ENCODE peak calls at places on chromosomes 11 and 22, in seven cellular contexts. B is CD8-positive, alpha-beta T cell; D is right atrium auricular region; W is transverse colon; H is SK-N-SH; F is psoas muscle; A is Peyer's patch. S is an unnamed sample. For H3K4me1, the result is how much of the 10 kb centered on the place peaks cover.

GRCh38 chr22:37563153-37564081 is 3.1 kb downstream of the CDC42EP1 start:
- DNase-seq in B (no peak), D (peak), W (peak), H (no peak), F (peak), A (peak), S (peak)

GRCh38 chr11:69049490-69049867 is 747 bp downstream of the TPCN2 start:
- DNase-seq in B (no peak), D (no peak), W (no peak), H (peak), F (no peak), A (no peak), S (no peak)

GRCh38 chr11:103936059-103936458 is 100.4 kb upstream of the DDI1 start:
- DNase-seq in B (no peak), D (no peak), W (no peak), H (no peak), F (no peak), A (no peak), S (no peak)

GRCh38 chr22:37253164-37253660 is 9.1 kb upstream of the RAC2 start:
- DNase-seq in B (no peak), D (no peak), W (no peak), H (no peak), F (no peak), A (peak), S (no peak)

GRCh38 chr11:120324932-120325810 is at the start of gene TLCD5:
- DNase-seq in B (peak), D (no peak), W (peak), H (peak), F (peak), A (peak), S (no peak)

GRCh38 chr22:22248878-22249277 is 4.3 kb downstream of the VPREB1 start:
- DNase-seq in B (no peak), D (no peak), W (no peak), H (no peak), F (no peak), A (peak), S (no peak)

GRCh38 chr11:116852261-116853125 is 15.1 kb upstream of the APOA1 start:
- DNase-seq in B (no peak), D (no peak), W (peak), H (no peak), F (no peak), A (no peak), S (no peak)

GRCh38 chr22:39244496-39245129 is at the start of gene PDGFB:
- DNase-seq in B (no peak), D (no peak), W (peak), H (no peak), F (no peak), A (no peak), S (no peak)

GRCh38 chr22:30873086-30873650 is 95.4 kb downstream of the MORC2 start:
- DNase-seq in B (no peak), D (no peak), W (peak), H (peak), F (no peak), A (peak), S (peak)

GRCh38 chr11:65488273-65489058 is 10.4 kb upstream of the MALAT1 start:
- DNase-seq in B (no peak), D (no peak), W (peak), H (no peak), F (peak), A (peak), S (peak)
- H3K4me1 ChIP-seq in B (under half), D (half or more), W (half or more), H (half or more), F (half or more), A (half or more), S (half or more)

DNA sequence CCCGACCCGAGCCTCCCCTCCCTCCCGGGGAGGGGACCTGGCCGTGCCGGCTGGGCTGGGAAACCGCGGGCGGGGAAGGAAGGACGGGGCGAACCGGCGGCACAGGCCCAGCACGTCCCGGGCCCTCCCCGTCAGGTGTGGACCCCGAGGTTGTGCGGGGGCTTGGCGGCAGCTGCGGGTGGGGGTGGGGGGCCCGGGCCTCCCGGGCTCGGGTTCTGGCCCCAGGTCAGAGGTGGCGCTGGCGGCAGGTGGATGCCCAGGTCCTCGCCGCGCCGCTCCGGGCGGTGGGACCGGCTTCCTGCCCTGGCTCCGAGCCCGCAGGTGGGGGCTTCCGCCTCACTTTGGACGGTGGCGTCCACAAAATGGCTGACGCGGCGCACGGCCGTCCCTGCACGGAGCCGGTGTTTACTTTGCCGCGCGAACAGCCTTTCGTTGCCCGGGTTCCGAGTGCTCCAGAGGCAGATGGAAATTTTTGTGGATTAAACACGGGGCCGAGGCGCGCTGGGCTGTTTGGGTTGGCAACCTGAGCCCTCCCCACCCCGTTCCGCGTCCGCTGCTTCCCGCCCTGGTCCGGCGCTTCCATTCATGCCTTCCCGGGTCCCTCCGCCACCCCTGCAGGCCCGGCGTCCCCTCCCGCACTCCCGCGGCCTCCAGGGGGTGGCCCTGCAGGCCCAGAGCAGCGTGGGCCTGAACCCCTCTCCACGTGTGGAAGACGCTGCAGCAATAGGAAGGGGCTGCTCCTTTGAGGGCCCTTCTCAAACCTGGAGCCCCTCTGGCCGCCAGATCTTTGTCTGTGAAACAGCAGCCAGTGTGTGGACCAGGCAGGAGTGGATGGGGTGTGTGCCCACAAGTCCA is 92.0 kb upstream of the KCNQ1OT1 start:
- DNase-seq in B (peak), D (no peak), W (peak), H (no peak), F (peak), A (peak), S (no peak)
- H3K4me3 ChIP-seq in B (peak), D (peak), W (peak), H (no peak), F (peak), A (peak), S (no peak)

DNA sequence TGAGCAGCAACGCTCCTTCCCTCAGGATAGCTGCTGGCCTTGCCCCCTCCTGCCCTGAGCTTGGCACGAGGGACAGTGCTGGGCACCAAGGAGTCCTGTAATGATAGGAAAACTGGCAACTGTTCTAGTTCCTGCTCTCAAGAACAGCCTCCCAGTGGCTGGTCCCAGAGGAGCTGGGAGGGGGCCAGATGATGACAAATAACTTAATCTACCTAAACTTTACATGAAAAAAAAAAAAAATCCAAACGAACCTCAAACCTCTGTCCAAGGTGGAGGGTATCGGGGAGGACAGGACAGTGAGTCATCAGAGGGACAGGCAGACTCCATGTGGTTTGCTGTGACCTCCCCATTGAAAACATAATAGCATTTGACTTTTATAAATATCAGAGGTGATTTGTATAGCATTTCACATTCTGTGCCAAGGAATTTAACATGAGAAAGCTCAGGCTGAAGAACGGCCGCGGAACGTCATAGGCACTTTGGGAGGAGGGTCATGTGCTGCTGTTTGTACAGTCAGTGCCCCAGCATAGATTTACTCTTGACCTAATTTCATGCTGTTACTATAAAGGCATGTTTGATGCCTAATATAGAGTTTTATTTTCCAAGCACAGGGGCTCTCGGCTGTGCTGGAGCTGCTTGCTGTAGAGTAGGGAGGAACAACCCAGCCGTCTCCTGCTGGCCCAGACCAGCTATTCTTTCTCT is 98.2 kb upstream of the NNMT start:
- DNase-seq in B (no peak), D (peak), W (peak), H (no peak), F (peak), A (no peak), S (no peak)
- TF ChIP-seq CTCF in B (no peak), D (no peak), W (no peak), H (no peak), F (no peak), A (no peak), S (no peak)

GRCh38 chr22:27745154-27745553 is 56.4 kb downstream of the MN1 start:
- DNase-seq in B (no peak), D (no peak), W (no peak), H (no peak), F (no peak), A (no peak), S (no peak)
- H3K4me1 ChIP-seq in B (under half), D (under half), W (under half), H (under half), F (under half), A (under half), S (under half)

S was measured in mucosa of descending colon.